ENCODE peak calls at places on chromosomes 2 and 18, in four cellular contexts. One of them, this sample, is unnamed.

GRCh38 chr18:6022840-6023239 is 127.5 kb upstream of the TMEM200C start:
- DNase-seq in K562: no peak
- DNase-seq in HepG2: no peak
- DNase-seq in A549: no peak
- DNase-seq in this sample: no peak

GRCh38 chr2:15943378-15943851 is 3.1 kb downstream of the MYCN start:
- DNase-seq in A549: no peak
- DNase-seq in K562: peak
- DNase-seq in HepG2: no peak
- DNase-seq in this sample: no peak

GRCh38 chr18:76992226-76993084 is 140.1 kb downstream of the MBP start:
- DNase-seq in HepG2: no peak
- DNase-seq in K562: no peak
- DNase-seq in A549: no peak
- DNase-seq in this sample: no peak

GRCh38 chr18:63322246-63322645 is 2.7 kb upstream of the BCL2 start:
- DNase-seq in HepG2: no peak
- DNase-seq in K562: no peak
- DNase-seq in A549: no peak
- DNase-seq in this sample: no peak

GRCh38 chr2:20496069-20496468 is 49.2 kb downstream of the RHOB start:
- DNase-seq in K562: no peak
- DNase-seq in A549: peak
- DNase-seq in HepG2: peak
- DNase-seq in this sample: no peak

GRCh38 chr2:238459081-238459629 is 32.4 kb downstream of the ASB1 start:
- DNase-seq in A549: no peak
- DNase-seq in K562: no peak
- DNase-seq in HepG2: no peak
- DNase-seq in this sample: no peak

GRCh38 chr2:171244970-171245782 is 84.5 kb upstream of the TLK1 start:
- DNase-seq in HepG2: no peak
- DNase-seq in A549: peak
- DNase-seq in K562: no peak
- DNase-seq in this sample: no peak

GRCh38 chr2:179595284-179595683 is 266.1 kb downstream of the ZNF385B start:
- DNase-seq in A549: no peak
- DNase-seq in K562: no peak
- DNase-seq in HepG2: peak
- DNase-seq in this sample: no peak

GRCh38 chr18:67211646-67212045 is 304.9 kb downstream of the DSEL start:
- DNase-seq in K562: no peak
- DNase-seq in HepG2: no peak
- DNase-seq in A549: no peak
- DNase-seq in this sample: no peak

GRCh38 chr2:213411582-213412289 is 127.5 kb downstream of the SPAG16 start:
- DNase-seq in A549: peak
- DNase-seq in K562: no peak
- DNase-seq in HepG2: no peak
- DNase-seq in this sample: no peak

GRCh38 chr18:21484851-21485636 is 115.5 kb downstream of the ESCO1 start:
- DNase-seq in K562: no peak
- DNase-seq in A549: no peak
- DNase-seq in HepG2: no peak
- DNase-seq in this sample: no peak

GRCh38 chr2:224650815-224651439 is 65.2 kb downstream of the CCDC195 start:
- DNase-seq in K562: peak
- DNase-seq in HepG2: peak
- DNase-seq in A549: peak
- DNase-seq in this sample: no peak

GRCh38 chr2:153886833-153887232 is 15.1 kb downstream of the GALNT13 start:
- DNase-seq in K562: no peak
- DNase-seq in HepG2: no peak
- DNase-seq in A549: no peak
- DNase-seq in this sample: no peak

GRCh38 chr2:159449504-159450124 is 163.1 kb upstream of the WDSUB1 start:
- DNase-seq in HepG2: no peak
- DNase-seq in A549: no peak
- DNase-seq in K562: no peak
- DNase-seq in this sample: no peak
- TF ChIP-seq CHD4 in HepG2: no peak
- TF ChIP-seq CHD4 in A549: no peak
- TF ChIP-seq CHD4 in K562: no peak
- TF ChIP-seq CHD4 in this sample: no peak

DNA sequence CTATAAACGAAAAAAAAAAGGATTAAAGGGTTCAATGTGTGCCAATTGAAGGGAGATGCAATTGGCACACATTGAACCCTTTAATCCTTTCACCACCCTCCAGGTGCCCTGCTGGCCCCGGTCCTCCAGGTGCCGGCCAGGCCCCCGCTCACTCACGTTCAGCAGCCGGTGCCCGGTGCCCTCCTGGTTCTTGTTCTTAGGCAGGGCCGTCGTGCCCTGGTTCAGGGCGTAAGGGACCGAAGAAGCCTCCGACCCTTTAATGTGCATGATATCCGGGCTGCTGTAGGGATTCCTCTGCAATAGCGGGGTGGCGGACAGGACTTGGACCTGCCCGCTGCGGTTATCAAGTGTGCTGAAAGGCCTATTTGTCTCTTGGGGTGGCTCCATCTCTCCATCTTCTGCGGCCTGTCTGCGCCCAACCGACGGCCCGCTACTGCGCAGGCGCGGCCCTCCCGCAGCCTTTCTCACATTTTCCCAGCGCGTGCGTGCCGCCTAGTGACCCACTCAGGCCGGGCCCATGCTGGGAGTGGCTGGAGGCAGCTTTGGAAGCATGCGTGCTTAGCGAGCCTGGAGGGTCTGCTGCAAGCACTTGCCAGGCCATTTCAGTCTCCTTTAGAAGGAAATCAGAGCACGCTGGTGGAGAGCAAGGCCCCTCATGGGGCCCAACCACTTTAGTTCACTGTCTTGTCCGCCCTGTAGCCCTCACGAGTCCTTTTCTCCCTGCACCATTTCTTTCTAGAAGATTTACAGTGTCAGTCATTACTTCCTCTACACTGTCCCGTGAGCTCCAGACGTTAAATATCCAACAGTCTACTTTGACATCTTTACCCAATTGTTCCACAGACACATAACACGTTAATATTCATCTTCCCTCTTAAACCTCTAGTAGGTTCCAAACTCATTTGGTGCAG is 24.3 kb downstream of the TMEM237 start:
- DNase-seq in K562: peak
- DNase-seq in HepG2: no peak
- DNase-seq in A549: no peak
- DNase-seq in this sample: no peak
- TF ChIP-seq CHD4 in K562: no peak
- TF ChIP-seq CHD4 in HepG2: no peak
- TF ChIP-seq CHD4 in A549: no peak
- TF ChIP-seq CHD4 in this sample: no peak

DNA sequence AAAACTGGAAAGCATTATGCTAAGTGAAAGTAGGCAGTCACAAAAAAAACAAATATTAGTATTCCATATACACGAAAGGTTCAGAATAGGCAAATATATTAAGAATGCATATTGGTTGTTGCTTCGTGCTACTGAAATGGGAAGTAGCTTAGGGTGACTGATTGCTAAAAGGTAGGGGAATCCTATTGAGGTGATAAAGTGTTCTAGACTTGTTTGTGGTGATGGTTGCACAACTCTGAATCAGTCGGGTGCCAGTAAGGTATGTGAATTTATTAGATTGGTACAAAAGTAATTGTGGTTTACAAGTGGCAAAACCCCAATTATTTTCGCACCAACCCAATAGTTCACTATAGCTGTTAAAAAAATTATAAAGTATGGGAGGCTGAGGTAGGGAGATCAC is 20.7 kb downstream of the USP34 start:
- DNase-seq in HepG2: no peak
- DNase-seq in A549: no peak
- DNase-seq in K562: no peak
- DNase-seq in this sample: no peak
- TF ChIP-seq CHD4 in HepG2: no peak
- TF ChIP-seq CHD4 in A549: no peak
- TF ChIP-seq CHD4 in K562: no peak
- TF ChIP-seq CHD4 in this sample: no peak

DNA sequence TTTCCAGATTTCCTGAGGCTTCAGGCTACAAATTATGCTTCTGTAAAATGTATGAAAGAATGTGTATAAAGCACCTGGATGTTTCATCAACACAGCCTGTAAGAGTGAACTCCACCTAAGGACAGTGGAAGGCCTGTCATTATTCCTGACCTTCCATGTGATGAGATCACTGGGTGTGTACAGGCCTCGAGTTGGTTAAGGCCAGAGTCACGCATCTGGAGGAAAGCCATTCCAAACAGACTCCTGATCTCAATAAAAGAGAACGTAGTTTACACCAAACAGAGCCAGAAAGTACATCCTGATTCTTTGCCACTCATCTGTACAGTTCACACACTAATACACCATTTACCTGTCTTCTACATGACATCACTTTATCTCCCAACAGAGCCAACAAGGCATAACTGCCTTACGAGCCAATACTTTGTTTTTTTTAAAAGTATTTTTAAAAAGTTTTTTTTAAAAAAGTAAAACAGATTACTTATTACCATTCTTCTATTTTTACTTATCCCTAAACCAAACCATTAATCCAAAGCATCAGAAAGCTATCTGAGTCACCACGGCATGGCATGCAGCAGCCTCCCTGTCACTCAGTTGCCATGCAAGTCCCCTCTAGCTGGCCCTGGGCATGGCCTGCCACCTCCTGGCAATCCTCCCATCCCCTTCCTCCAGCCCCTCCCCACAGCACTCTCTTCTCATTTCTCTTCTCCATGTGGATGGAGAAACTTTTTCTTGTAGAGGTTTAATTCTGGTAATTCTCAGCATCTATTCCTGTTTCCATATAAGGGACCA is 78.8 kb upstream of the TFCP2L1 start:
- DNase-seq in HepG2: no peak
- DNase-seq in K562: no peak
- DNase-seq in A549: peak
- DNase-seq in this sample: no peak
- TF ChIP-seq CHD4 in HepG2: no peak
- TF ChIP-seq CHD4 in K562: no peak
- TF ChIP-seq CHD4 in A549: no peak
- TF ChIP-seq CHD4 in this sample: no peak

DNA sequence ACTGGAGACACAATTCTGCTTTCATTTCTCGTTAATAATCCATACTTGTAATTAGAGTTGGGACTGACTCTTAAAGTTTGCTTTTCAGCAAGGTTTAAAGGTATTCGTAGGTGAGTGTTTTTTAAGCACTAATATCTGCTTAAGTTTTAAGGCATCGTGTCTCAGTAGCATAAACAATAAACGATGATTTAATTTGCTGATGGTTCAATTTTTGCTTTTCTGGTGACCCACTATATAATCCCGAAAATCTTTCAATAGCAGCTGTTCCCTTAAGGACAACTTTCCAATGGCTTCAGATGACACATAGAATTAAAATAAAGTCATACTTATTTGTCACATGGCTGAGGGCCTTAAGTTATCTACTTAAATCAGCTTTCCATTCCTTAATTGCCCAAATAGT is 859.5 kb upstream of the SOX11 start:
- DNase-seq in A549: no peak
- DNase-seq in K562: no peak
- DNase-seq in HepG2: no peak
- DNase-seq in this sample: no peak
- TF ChIP-seq CHD4 in A549: no peak
- TF ChIP-seq CHD4 in K562: no peak
- TF ChIP-seq CHD4 in HepG2: no peak
- TF ChIP-seq CHD4 in this sample: no peak

DNA sequence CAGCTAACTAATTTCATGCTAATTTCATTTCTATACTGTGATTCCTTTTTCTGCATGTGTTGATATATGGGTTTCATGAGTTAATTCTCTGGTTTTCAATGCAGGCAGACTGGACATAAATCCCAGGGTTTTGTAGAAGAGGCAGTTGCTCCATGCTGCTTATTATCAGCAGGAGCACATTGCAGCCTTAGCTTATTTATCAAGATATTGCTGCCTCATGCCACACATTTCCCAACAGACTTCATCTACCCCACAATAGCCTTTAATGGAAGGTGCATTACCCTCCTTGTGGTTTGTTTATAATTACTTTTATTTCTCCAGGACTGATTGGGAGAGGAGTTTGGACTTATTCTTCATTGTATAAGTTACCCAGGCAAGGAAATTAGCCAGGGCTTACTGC is 55.0 kb downstream of the HNMT start:
- DNase-seq in HepG2: no peak
- DNase-seq in A549: no peak
- DNase-seq in K562: peak
- DNase-seq in this sample: no peak
- TF ChIP-seq CHD4 in HepG2: no peak
- TF ChIP-seq CHD4 in A549: no peak
- TF ChIP-seq CHD4 in K562: no peak
- TF ChIP-seq CHD4 in this sample: no peak

DNA sequence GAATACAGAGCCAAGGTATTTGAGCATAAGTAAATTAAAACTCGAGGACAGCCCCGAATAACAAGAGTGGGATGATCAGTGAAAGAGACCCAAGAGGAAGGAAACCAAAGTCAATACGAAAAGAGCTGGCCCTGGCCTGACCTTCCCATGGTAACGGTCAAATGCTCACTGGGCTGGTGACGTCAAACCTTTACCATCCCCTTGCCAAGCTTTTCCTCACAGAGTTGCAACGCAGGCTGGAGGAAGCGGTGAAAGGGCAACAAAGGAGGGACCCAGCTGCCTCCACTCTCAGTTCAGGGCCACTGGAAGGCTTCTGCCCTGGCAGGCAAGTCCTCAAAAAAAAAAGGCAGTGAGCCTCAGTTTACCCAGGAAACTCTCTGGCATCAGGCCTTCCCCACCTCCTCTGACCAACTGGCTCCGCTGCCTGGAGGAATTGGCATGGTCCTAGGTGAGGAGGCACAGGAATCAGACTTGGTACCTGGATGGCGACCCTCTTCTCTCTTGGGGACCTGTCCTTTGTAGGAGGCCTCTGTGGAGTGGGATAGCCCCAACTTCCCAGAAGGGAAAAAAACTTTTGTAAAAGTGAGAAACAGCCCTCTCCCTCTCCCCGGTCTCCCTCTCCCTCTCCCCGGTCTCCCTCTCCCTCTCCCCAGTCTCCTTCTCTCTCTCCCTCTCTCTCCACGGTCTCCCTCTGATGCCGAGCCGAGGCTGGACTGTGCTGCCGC is 212.4 kb downstream of the ANAPC1 start:
- DNase-seq in HepG2: peak
- DNase-seq in K562: no peak
- DNase-seq in A549: peak
- DNase-seq in this sample: no peak
- TF ChIP-seq CHD4 in HepG2: no peak
- TF ChIP-seq CHD4 in K562: no peak
- TF ChIP-seq CHD4 in A549: no peak
- TF ChIP-seq CHD4 in this sample: no peak

DNA sequence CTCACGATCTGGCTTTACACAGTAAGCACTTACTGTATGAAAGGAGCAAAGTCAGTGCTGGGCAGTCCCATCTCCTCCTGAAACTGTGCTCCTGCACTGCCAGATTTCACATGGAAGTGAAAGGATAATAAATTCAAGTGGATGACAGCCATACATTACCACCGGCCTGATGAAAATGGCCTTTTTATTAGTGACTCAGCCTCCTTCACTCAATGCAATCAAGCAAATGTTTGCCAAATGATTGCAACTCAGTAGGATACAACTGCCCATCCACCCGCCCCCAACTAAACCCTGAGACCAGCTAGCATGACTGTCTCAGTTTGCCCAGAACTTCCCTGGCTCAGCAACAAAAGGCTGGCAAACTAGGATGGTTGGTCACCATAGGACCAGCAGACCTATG is 77.1 kb downstream of the MYO5B start:
- DNase-seq in K562: no peak
- DNase-seq in A549: no peak
- DNase-seq in HepG2: no peak
- DNase-seq in this sample: no peak
- TF ChIP-seq CHD4 in K562: no peak
- TF ChIP-seq CHD4 in A549: no peak
- TF ChIP-seq CHD4 in HepG2: no peak
- TF ChIP-seq CHD4 in this sample: no peak

GRCh38 chr18:60686142-60686541 is 313.6 kb upstream of the MC4R start:
- DNase-seq in A549: no peak
- DNase-seq in K562: no peak
- DNase-seq in HepG2: no peak
- DNase-seq in this sample: no peak
- TF ChIP-seq CHD4 in A549: no peak
- TF ChIP-seq CHD4 in K562: no peak
- TF ChIP-seq CHD4 in HepG2: no peak
- TF ChIP-seq CHD4 in this sample: no peak

This sample was measured in GM12878.